ENCODE peak calls at places on chromosomes 6 and 20, in four cellular contexts. Z is A549, W is PC-9, D is fibroblast of lung. O is an unnamed sample.

GRCh38 chr20:45913105-45913504 is 1.1 kb upstream of the PLTP start:
- DNase-seq in Z (no peak), W (no peak), D (no peak), O (no peak)

GRCh38 chr6:159110013-159110412 is 59.2 kb upstream of the FNDC1 start:
- DNase-seq in Z (peak; percentile 28), W (no peak), D (peak; percentile 38), O (peak; percentile 60)

GRCh38 chr6:63440057-63440456 is 120.3 kb upstream of the LGSN start:
- DNase-seq in Z (peak; percentile 44), W (no peak), D (no peak), O (no peak)

GRCh38 chr6:20211037-20211940 is 980 bp downstream of the MBOAT1 start:
- DNase-seq in Z (no peak), W (peak; percentile 72), D (peak; percentile 22), O (no peak)

GRCh38 chr6:75550544-75551167 is 51.0 kb upstream of the SENP6 start:
- DNase-seq in Z (no peak), W (no peak), D (peak; percentile 23), O (no peak)

GRCh38 chr6:16909599-16910360 is 148.5 kb upstream of the ATXN1 start:
- DNase-seq in Z (no peak), W (peak; percentile 43), D (peak; percentile 97), O (no peak)

GRCh38 chr6:117498159-117498558 is 15.7 kb downstream of the DCBLD1 start:
- DNase-seq in Z (no peak), W (peak; percentile 51), D (peak; percentile 89), O (no peak)

GRCh38 chr20:9392892-9393857 is 121.2 kb upstream of the LAMP5 start:
- DNase-seq in Z (peak; percentile 73), W (no peak), D (peak; percentile 61), O (peak; percentile 19)

GRCh38 chr6:32965901-32966300 is 2.5 kb upstream of the BRD2 start:
- DNase-seq in Z (no peak), W (no peak), D (no peak), O (no peak)

GRCh38 chr20:44247676-44248419 is 740 bp downstream of the GDAP1L1 start:
- DNase-seq in Z (peak; percentile 56), W (no peak), D (peak; percentile 32), O (no peak)

GRCh38 chr6:89984926-89985743 is 90.9 kb downstream of the GJA10 start:
- DNase-seq in Z (no peak), W (no peak), D (peak; percentile 80), O (no peak)

GRCh38 chr6:10595731-10596664 is 74.8 kb downstream of the GCNT2 start:
- DNase-seq in Z (no peak), W (peak; percentile 71), D (peak; percentile 78), O (no peak)

GRCh38 chr6:160391419-160392116 is 43.4 kb downstream of the SLC22A3 start:
- DNase-seq in Z (peak; percentile 71), W (peak; percentile 78), D (peak; percentile 49), O (no peak)

GRCh38 chr6:72580281-72580940 is 41.5 kb upstream of the KCNQ5 start:
- DNase-seq in Z (peak; percentile 19), W (no peak), D (peak; percentile 85), O (peak; percentile 41)

GRCh38 chr6:44049989-44050871 is 77.0 kb downstream of the MRPL14 start:
- DNase-seq in Z (no peak), W (no peak), D (peak; percentile 79), O (no peak)

GRCh38 chr6:98724537-98724936 is 109.8 kb upstream of the POU3F2 start:
- DNase-seq in Z (no peak), W (peak; percentile 40), D (peak; percentile 71), O (no peak)

GRCh38 chr6:51028271-51028670 is 209.6 kb downstream of the TFAP2B start:
- DNase-seq in Z (no peak), W (peak; percentile 36), D (peak; percentile 59), O (no peak)

GRCh38 chr20:45779011-45779915 is 12.4 kb downstream of the WFDC3 start:
- DNase-seq in Z (peak; percentile 87), W (peak; percentile 100), D (peak; percentile 100), O (no peak)

GRCh38 chr6:3793545-3793944 is 42.0 kb upstream of the PXDC1 start:
- DNase-seq in Z (no peak), W (no peak), D (peak; percentile 49), O (no peak)

GRCh38 chr20:52652271-52652670 is 319.9 kb upstream of the TSHZ2 start:
- DNase-seq in Z (no peak), W (peak; percentile 11), D (no peak), O (no peak)

GRCh38 chr20:5031206-5031557 is 29.9 kb upstream of the SLC23A2 start:
- DNase-seq in Z (no peak), W (peak; percentile 79), D (no peak), O (no peak)

GRCh38 chr6:62891065-62891647 is 320.1 kb upstream of the FKBP1C start:
- DNase-seq in Z (no peak), W (no peak), D (no peak), O (peak; percentile 29)

GRCh38 chr6:13914346-13914745 is 10.4 kb upstream of the RNF182 start:
- DNase-seq in Z (no peak), W (no peak), D (peak; percentile 62), O (no peak)

GRCh38 chr6:33392168-33392947 is 735 bp downstream of the KIFC1 start:
- DNase-seq in Z (no peak), W (no peak), D (peak; percentile 49), O (peak; percentile 42)

GRCh38 chr6:132888701-132889100 is 74.3 kb downstream of the RPS12 start:
- DNase-seq in Z (no peak), W (no peak), D (peak; percentile 63), O (no peak)

GRCh38 chr20:63522981-63523611 is 2.5 kb downstream of the PPDPF start:
- DNase-seq in Z (no peak), W (no peak), D (no peak), O (no peak)

GRCh38 chr6:151118453-151119123 is 121.2 kb upstream of the AKAP12 start:
- DNase-seq in Z (no peak), W (no peak), D (no peak), O (no peak)

GRCh38 chr6:16596890-16597331 is 164.3 kb downstream of the ATXN1 start:
- DNase-seq in Z (no peak), W (no peak), D (no peak), O (no peak)

GRCh38 chr6:169293196-169293595 is 39.5 kb upstream of the THBS2 start:
- DNase-seq in Z (no peak), W (no peak), D (no peak), O (no peak)

GRCh38 chr20:1809611-1810510 is 85.3 kb upstream of the SIRPA start:
- DNase-seq in Z (peak; percentile 70), W (peak; percentile 96), D (peak; percentile 84), O (no peak)

GRCh38 chr6:4287811-4288244 is 152.5 kb upstream of the ECI2 start:
- DNase-seq in Z (no peak), W (no peak), D (no peak), O (no peak)

GRCh38 chr6:43123691-43124314 is 47.3 kb upstream of the SRF start:
- DNase-seq in Z (no peak), W (no peak), D (peak; percentile 27), O (no peak)

GRCh38 chr6:170265655-170266054 is 25.2 kb downstream of the DLL1 start:
- DNase-seq in Z (no peak), W (no peak), D (no peak), O (no peak)

GRCh38 chr6:82365011-82365751 is 1.6 kb downstream of the TPBG start:
- DNase-seq in Z (peak; percentile 28), W (peak; percentile 79), D (peak; percentile 61), O (no peak)

GRCh38 chr20:12860619-12861247 is 148.0 kb upstream of the SPTLC3 start:
- DNase-seq in Z (no peak), W (no peak), D (no peak), O (no peak)

GRCh38 chr20:1332749-1333300 is 3.9 kb upstream of the SDCBP2 start:
- DNase-seq in Z (no peak), W (no peak), D (no peak), O (no peak)

GRCh38 chr6:108750801-108751200 is 97.4 kb upstream of the ARMC2 start:
- DNase-seq in Z (no peak), W (no peak), D (no peak), O (no peak)

GRCh38 chr6:127813682-127814027 is 87.2 kb downstream of the THEMIS start:
- DNase-seq in Z (no peak), W (no peak), D (no peak), O (no peak)

GRCh38 chr6:87146363-87146762 is 9.0 kb upstream of the ZNF292 start:
- DNase-seq in Z (no peak), W (no peak), D (no peak), O (no peak)
- H3K4me2 ChIP-seq in Z (no peak overlapping the region), W (no peak overlapping the region), D (no peak overlapping the region), O (no peak overlapping the region)

GRCh38 chr6:1039746-1040145 is 272.2 kb upstream of the FOXQ1 start:
- DNase-seq in Z (no peak), W (peak; percentile 77), D (no peak), O (no peak)

GRCh38 chr6:1042583-1043457 is 269.1 kb upstream of the FOXQ1 start:
- DNase-seq in Z (no peak), W (no peak), D (no peak), O (no peak)

GRCh38 chr6:1039191-1039590 is 272.7 kb upstream of the FOXQ1 start:
- DNase-seq in Z (no peak), W (peak; percentile 93), D (no peak), O (no peak)

GRCh38 chr6:1037430-1037829 is 274.5 kb upstream of the FOXQ1 start:
- DNase-seq in Z (no peak), W (no peak), D (no peak), O (no peak)

GRCh38 chr6:1040393-1040792 is 271.5 kb upstream of the FOXQ1 start:
- DNase-seq in Z (no peak), W (no peak), D (no peak), O (no peak)
- H3K4me2 ChIP-seq in Z (no peak overlapping the region), W (peak overlapping the region; percentile 61), D (no peak overlapping the region), O (no peak overlapping the region)

GRCh38 chr6:30111266-30111856 is 1.5 kb downstream of the TRIM31 start:
- DNase-seq in Z (no peak), W (no peak), D (no peak), O (no peak)
- H3K4me2 ChIP-seq in Z (peak overlapping the region; percentile 79), W (peak overlapping the region; percentile 71), D (no peak overlapping the region), O (no peak overlapping the region)

GRCh38 chr6:77762386-77762785 is 109.5 kb downstream of the MEI4 start:
- DNase-seq in Z (no peak), W (no peak), D (no peak), O (no peak)

GRCh38 chr6:77763124-77763523 is 110.3 kb downstream of the MEI4 start:
- DNase-seq in Z (no peak), W (no peak), D (no peak), O (no peak)

GRCh38 chr6:77764364-77764763 is 111.5 kb downstream of the MEI4 start:
- DNase-seq in Z (no peak), W (no peak), D (no peak), O (no peak)
- H3K4me2 ChIP-seq in Z (no peak overlapping the region), W (no peak overlapping the region), D (no peak overlapping the region), O (no peak overlapping the region)

DNA sequence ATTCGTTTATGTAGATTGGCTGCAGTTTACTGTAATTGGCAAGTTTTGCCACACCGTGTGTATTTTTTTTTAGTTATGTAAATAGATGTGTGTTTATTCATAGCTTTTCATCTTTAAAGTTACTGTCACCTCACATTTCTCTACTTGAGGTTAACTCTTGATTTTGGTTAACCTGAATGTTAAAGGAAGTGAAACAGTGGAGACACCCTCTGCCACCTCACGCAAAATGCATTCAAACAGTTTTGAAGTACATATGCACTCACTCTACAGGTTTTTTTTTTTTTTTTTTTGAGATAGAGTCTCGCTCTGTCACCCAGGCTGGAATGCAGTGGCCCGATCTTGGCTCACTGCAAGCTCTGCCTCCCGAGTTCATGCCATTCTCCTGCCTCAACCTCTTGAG is 17.7 kb downstream of the OR2A4 start:
- DNase-seq in Z (no peak), W (peak; percentile 45), D (no peak), O (peak; percentile 16)
- H3K4me2 ChIP-seq in Z (no peak overlapping the region), W (no peak overlapping the region), D (no peak overlapping the region), O (no peak overlapping the region)

O was measured in OCI-LY7.